ENCODE peak calls at places on chromosome 14, in ten cellular contexts. One of them, this sample, is unnamed.

GRCh38 chr14:100048786-100049185 is 16.4 kb upstream of the EVL start:
- DNase-seq in pancreas: no peak
- DNase-seq in retinal pigment epithelial cell: no peak
- DNase-seq in ovary: no peak
- DNase-seq in Daoy: peak
- DNase-seq in NCI-H748 treated with DMSO at 0.1 percent for 48 hours: no peak
- DNase-seq in progenitor cell of endocrine pancreas: no peak
- DNase-seq in H7: no peak
- DNase-seq in effector memory CD8-positive, alpha-beta T cell: no peak
- DNase-seq in CD4-positive, alpha-beta T cell: no peak
- DNase-seq in this sample: no peak

GRCh38 chr14:78950654-78951053 is 780.5 kb downstream of the NRXN3 start:
- DNase-seq in Daoy: no peak
- DNase-seq in NCI-H748 treated with DMSO at 0.1 percent for 48 hours: no peak
- DNase-seq in retinal pigment epithelial cell: peak
- DNase-seq in CD4-positive, alpha-beta T cell: no peak
- DNase-seq in ovary: no peak
- DNase-seq in progenitor cell of endocrine pancreas: no peak
- DNase-seq in H7: no peak
- DNase-seq in effector memory CD8-positive, alpha-beta T cell: no peak
- DNase-seq in pancreas: no peak
- DNase-seq in this sample: no peak

GRCh38 chr14:77654001-77654431 is 37.6 kb upstream of the SPTLC2 start:
- DNase-seq in ovary: no peak
- DNase-seq in Daoy: no peak
- DNase-seq in H7: peak
- DNase-seq in progenitor cell of endocrine pancreas: no peak
- DNase-seq in CD4-positive, alpha-beta T cell: no peak
- DNase-seq in effector memory CD8-positive, alpha-beta T cell: no peak
- DNase-seq in retinal pigment epithelial cell: no peak
- DNase-seq in NCI-H748 treated with DMSO at 0.1 percent for 48 hours: no peak
- DNase-seq in pancreas: no peak
- DNase-seq in this sample: no peak

GRCh38 chr14:92693998-92694780 is 54.2 kb downstream of the LGMN start:
- DNase-seq in retinal pigment epithelial cell: no peak
- DNase-seq in Daoy: no peak
- DNase-seq in effector memory CD8-positive, alpha-beta T cell: no peak
- DNase-seq in progenitor cell of endocrine pancreas: no peak
- DNase-seq in NCI-H748 treated with DMSO at 0.1 percent for 48 hours: no peak
- DNase-seq in ovary: no peak
- DNase-seq in CD4-positive, alpha-beta T cell: no peak
- DNase-seq in pancreas: no peak
- DNase-seq in H7: no peak
- DNase-seq in this sample: peak

GRCh38 chr14:82385043-82385442 is 851.4 kb upstream of the SEL1L start:
- DNase-seq in effector memory CD8-positive, alpha-beta T cell: no peak
- DNase-seq in Daoy: no peak
- DNase-seq in ovary: no peak
- DNase-seq in CD4-positive, alpha-beta T cell: no peak
- DNase-seq in retinal pigment epithelial cell: peak
- DNase-seq in pancreas: peak
- DNase-seq in H7: no peak
- DNase-seq in NCI-H748 treated with DMSO at 0.1 percent for 48 hours: peak
- DNase-seq in progenitor cell of endocrine pancreas: no peak
- DNase-seq in this sample: no peak

GRCh38 chr14:77439861-77440260 is 16.5 kb upstream of the NOXRED1 start:
- DNase-seq in pancreas: no peak
- DNase-seq in Daoy: no peak
- DNase-seq in CD4-positive, alpha-beta T cell: no peak
- DNase-seq in H7: no peak
- DNase-seq in retinal pigment epithelial cell: no peak
- DNase-seq in NCI-H748 treated with DMSO at 0.1 percent for 48 hours: no peak
- DNase-seq in progenitor cell of endocrine pancreas: no peak
- DNase-seq in ovary: no peak
- DNase-seq in effector memory CD8-positive, alpha-beta T cell: no peak
- DNase-seq in this sample: no peak

GRCh38 chr14:92517761-92518160 is 4.2 kb downstream of the RIN3 start:
- DNase-seq in NCI-H748 treated with DMSO at 0.1 percent for 48 hours: no peak
- DNase-seq in progenitor cell of endocrine pancreas: no peak
- DNase-seq in H7: no peak
- DNase-seq in effector memory CD8-positive, alpha-beta T cell: no peak
- DNase-seq in Daoy: no peak
- DNase-seq in ovary: no peak
- DNase-seq in CD4-positive, alpha-beta T cell: no peak
- DNase-seq in retinal pigment epithelial cell: no peak
- DNase-seq in pancreas: no peak
- DNase-seq in this sample: peak

GRCh38 chr14:98477935-98478334 is 794.1 kb downstream of the BCL11B start:
- DNase-seq in effector memory CD8-positive, alpha-beta T cell: no peak
- DNase-seq in CD4-positive, alpha-beta T cell: no peak
- DNase-seq in H7: no peak
- DNase-seq in progenitor cell of endocrine pancreas: no peak
- DNase-seq in ovary: no peak
- DNase-seq in retinal pigment epithelial cell: no peak
- DNase-seq in Daoy: peak
- DNase-seq in pancreas: no peak
- DNase-seq in NCI-H748 treated with DMSO at 0.1 percent for 48 hours: no peak
- DNase-seq in this sample: no peak

GRCh38 chr14:44995196-44995595 is 33.2 kb downstream of the TOGARAM1 start:
- DNase-seq in CD4-positive, alpha-beta T cell: no peak
- DNase-seq in Daoy: no peak
- DNase-seq in pancreas: no peak
- DNase-seq in effector memory CD8-positive, alpha-beta T cell: no peak
- DNase-seq in progenitor cell of endocrine pancreas: no peak
- DNase-seq in NCI-H748 treated with DMSO at 0.1 percent for 48 hours: no peak
- DNase-seq in H7: no peak
- DNase-seq in retinal pigment epithelial cell: no peak
- DNase-seq in ovary: no peak
- DNase-seq in this sample: no peak

GRCh38 chr14:54200726-54201125 is 196.1 kb upstream of the CDKN3 start:
- DNase-seq in pancreas: no peak
- DNase-seq in ovary: no peak
- DNase-seq in CD4-positive, alpha-beta T cell: no peak
- DNase-seq in progenitor cell of endocrine pancreas: no peak
- DNase-seq in Daoy: no peak
- DNase-seq in retinal pigment epithelial cell: no peak
- DNase-seq in NCI-H748 treated with DMSO at 0.1 percent for 48 hours: no peak
- DNase-seq in effector memory CD8-positive, alpha-beta T cell: no peak
- DNase-seq in H7: no peak
- DNase-seq in this sample: no peak

GRCh38 chr14:35963209-35963608 is 137.1 kb downstream of the BRMS1L start:
- DNase-seq in retinal pigment epithelial cell: no peak
- DNase-seq in CD4-positive, alpha-beta T cell: no peak
- DNase-seq in progenitor cell of endocrine pancreas: no peak
- DNase-seq in effector memory CD8-positive, alpha-beta T cell: no peak
- DNase-seq in H7: peak
- DNase-seq in pancreas: no peak
- DNase-seq in ovary: no peak
- DNase-seq in NCI-H748 treated with DMSO at 0.1 percent for 48 hours: peak
- DNase-seq in Daoy: peak
- DNase-seq in this sample: no peak

GRCh38 chr14:80678436-80678835 is 263.1 kb downstream of the CEP128 start:
- DNase-seq in Daoy: no peak
- DNase-seq in H7: no peak
- DNase-seq in CD4-positive, alpha-beta T cell: no peak
- DNase-seq in progenitor cell of endocrine pancreas: no peak
- DNase-seq in effector memory CD8-positive, alpha-beta T cell: no peak
- DNase-seq in pancreas: no peak
- DNase-seq in NCI-H748 treated with DMSO at 0.1 percent for 48 hours: no peak
- DNase-seq in ovary: no peak
- DNase-seq in retinal pigment epithelial cell: no peak
- DNase-seq in this sample: no peak

GRCh38 chr14:104802913-104803184 is 1.9 kb downstream of the ZBTB42 start:
- DNase-seq in CD4-positive, alpha-beta T cell: no peak
- DNase-seq in retinal pigment epithelial cell: no peak
- DNase-seq in pancreas: no peak
- DNase-seq in ovary: no peak
- DNase-seq in progenitor cell of endocrine pancreas: no peak
- DNase-seq in H7: no peak
- DNase-seq in Daoy: no peak
- DNase-seq in effector memory CD8-positive, alpha-beta T cell: no peak
- DNase-seq in NCI-H748 treated with DMSO at 0.1 percent for 48 hours: no peak
- DNase-seq in this sample: no peak

GRCh38 chr14:35164849-35165248 is 42.5 kb downstream of the PRORP start:
- DNase-seq in CD4-positive, alpha-beta T cell: no peak
- DNase-seq in effector memory CD8-positive, alpha-beta T cell: no peak
- DNase-seq in retinal pigment epithelial cell: no peak
- DNase-seq in Daoy: no peak
- DNase-seq in NCI-H748 treated with DMSO at 0.1 percent for 48 hours: no peak
- DNase-seq in H7: no peak
- DNase-seq in progenitor cell of endocrine pancreas: no peak
- DNase-seq in pancreas: no peak
- DNase-seq in ovary: no peak
- DNase-seq in this sample: no peak

GRCh38 chr14:88981948-88982347 is 157.5 kb downstream of the TTC8 start:
- DNase-seq in NCI-H748 treated with DMSO at 0.1 percent for 48 hours: no peak
- DNase-seq in Daoy: peak
- DNase-seq in pancreas: no peak
- DNase-seq in effector memory CD8-positive, alpha-beta T cell: no peak
- DNase-seq in progenitor cell of endocrine pancreas: no peak
- DNase-seq in ovary: no peak
- DNase-seq in retinal pigment epithelial cell: no peak
- DNase-seq in H7: no peak
- DNase-seq in CD4-positive, alpha-beta T cell: no peak
- DNase-seq in this sample: no peak

GRCh38 chr14:86625637-86626036 is 1095.7 kb downstream of the FLRT2 start:
- DNase-seq in pancreas: no peak
- DNase-seq in NCI-H748 treated with DMSO at 0.1 percent for 48 hours: no peak
- DNase-seq in progenitor cell of endocrine pancreas: no peak
- DNase-seq in CD4-positive, alpha-beta T cell: no peak
- DNase-seq in Daoy: no peak
- DNase-seq in retinal pigment epithelial cell: peak
- DNase-seq in ovary: no peak
- DNase-seq in effector memory CD8-positive, alpha-beta T cell: no peak
- DNase-seq in H7: no peak
- DNase-seq in this sample: no peak

GRCh38 chr14:69313176-69313575 is 53.2 kb downstream of the GALNT16 start:
- DNase-seq in pancreas: no peak
- DNase-seq in ovary: no peak
- DNase-seq in Daoy: no peak
- DNase-seq in effector memory CD8-positive, alpha-beta T cell: no peak
- DNase-seq in H7: no peak
- DNase-seq in progenitor cell of endocrine pancreas: no peak
- DNase-seq in CD4-positive, alpha-beta T cell: no peak
- DNase-seq in NCI-H748 treated with DMSO at 0.1 percent for 48 hours: no peak
- DNase-seq in retinal pigment epithelial cell: no peak
- DNase-seq in this sample: peak

GRCh38 chr14:33070474-33070873 is 131.8 kb downstream of the NPAS3 start:
- DNase-seq in H7: no peak
- DNase-seq in Daoy: no peak
- DNase-seq in effector memory CD8-positive, alpha-beta T cell: no peak
- DNase-seq in NCI-H748 treated with DMSO at 0.1 percent for 48 hours: no peak
- DNase-seq in progenitor cell of endocrine pancreas: no peak
- DNase-seq in CD4-positive, alpha-beta T cell: no peak
- DNase-seq in pancreas: no peak
- DNase-seq in ovary: no peak
- DNase-seq in retinal pigment epithelial cell: no peak
- DNase-seq in this sample: no peak

GRCh38 chr14:105448706-105449111 is 25.9 kb upstream of the CRIP2 start:
- DNase-seq in CD4-positive, alpha-beta T cell: peak
- DNase-seq in pancreas: peak
- DNase-seq in progenitor cell of endocrine pancreas: peak
- DNase-seq in retinal pigment epithelial cell: no peak
- DNase-seq in Daoy: peak
- DNase-seq in NCI-H748 treated with DMSO at 0.1 percent for 48 hours: no peak
- DNase-seq in H7: peak
- DNase-seq in ovary: no peak
- DNase-seq in effector memory CD8-positive, alpha-beta T cell: peak
- DNase-seq in this sample: peak

GRCh38 chr14:37707716-37708115 is 112.3 kb downstream of the TTC6 start:
- DNase-seq in H7: no peak
- DNase-seq in ovary: no peak
- DNase-seq in effector memory CD8-positive, alpha-beta T cell: no peak
- DNase-seq in NCI-H748 treated with DMSO at 0.1 percent for 48 hours: no peak
- DNase-seq in Daoy: no peak
- DNase-seq in retinal pigment epithelial cell: no peak
- DNase-seq in pancreas: no peak
- DNase-seq in CD4-positive, alpha-beta T cell: no peak
- DNase-seq in progenitor cell of endocrine pancreas: no peak
- DNase-seq in this sample: no peak

GRCh38 chr14:58072288-58073071 is 79.5 kb downstream of the ARMH4 start:
- DNase-seq in CD4-positive, alpha-beta T cell: peak
- DNase-seq in pancreas: peak
- DNase-seq in effector memory CD8-positive, alpha-beta T cell: peak
- DNase-seq in Daoy: peak
- DNase-seq in H7: peak
- DNase-seq in retinal pigment epithelial cell: no peak
- DNase-seq in NCI-H748 treated with DMSO at 0.1 percent for 48 hours: peak
- DNase-seq in progenitor cell of endocrine pancreas: peak
- DNase-seq in ovary: peak
- DNase-seq in this sample: no peak

GRCh38 chr14:20798318-20798717 is 4.3 kb downstream of the RNASE1 start:
- DNase-seq in effector memory CD8-positive, alpha-beta T cell: no peak
- DNase-seq in H7: no peak
- DNase-seq in retinal pigment epithelial cell: no peak
- DNase-seq in Daoy: no peak
- DNase-seq in CD4-positive, alpha-beta T cell: no peak
- DNase-seq in NCI-H748 treated with DMSO at 0.1 percent for 48 hours: no peak
- DNase-seq in progenitor cell of endocrine pancreas: no peak
- DNase-seq in pancreas: no peak
- DNase-seq in ovary: no peak
- DNase-seq in this sample: no peak

GRCh38 chr14:96126783-96127271 is 77.8 kb upstream of the BDKRB2 start:
- DNase-seq in NCI-H748 treated with DMSO at 0.1 percent for 48 hours: no peak
- DNase-seq in retinal pigment epithelial cell: no peak
- DNase-seq in Daoy: no peak
- DNase-seq in progenitor cell of endocrine pancreas: no peak
- DNase-seq in ovary: no peak
- DNase-seq in H7: no peak
- DNase-seq in CD4-positive, alpha-beta T cell: no peak
- DNase-seq in pancreas: no peak
- DNase-seq in effector memory CD8-positive, alpha-beta T cell: no peak
- DNase-seq in this sample: no peak

GRCh38 chr14:50233335-50234250 is 2.2 kb upstream of the SOS2 start:
- DNase-seq in effector memory CD8-positive, alpha-beta T cell: no peak
- DNase-seq in H7: no peak
- DNase-seq in progenitor cell of endocrine pancreas: no peak
- DNase-seq in retinal pigment epithelial cell: no peak
- DNase-seq in Daoy: no peak
- DNase-seq in ovary: no peak
- DNase-seq in CD4-positive, alpha-beta T cell: no peak
- DNase-seq in NCI-H748 treated with DMSO at 0.1 percent for 48 hours: no peak
- DNase-seq in pancreas: no peak
- DNase-seq in this sample: no peak

GRCh38 chr14:61110683-61111082 is 129.6 kb downstream of the SLC38A6 start:
- DNase-seq in NCI-H748 treated with DMSO at 0.1 percent for 48 hours: no peak
- DNase-seq in H7: no peak
- DNase-seq in effector memory CD8-positive, alpha-beta T cell: no peak
- DNase-seq in Daoy: no peak
- DNase-seq in ovary: no peak
- DNase-seq in CD4-positive, alpha-beta T cell: no peak
- DNase-seq in retinal pigment epithelial cell: no peak
- DNase-seq in progenitor cell of endocrine pancreas: no peak
- DNase-seq in pancreas: no peak
- DNase-seq in this sample: no peak

GRCh38 chr14:54366726-54367707 is 29.8 kb upstream of the CDKN3 start:
- DNase-seq in retinal pigment epithelial cell: no peak
- DNase-seq in ovary: peak
- DNase-seq in effector memory CD8-positive, alpha-beta T cell: peak
- DNase-seq in H7: no peak
- DNase-seq in pancreas: peak
- DNase-seq in progenitor cell of endocrine pancreas: no peak
- DNase-seq in NCI-H748 treated with DMSO at 0.1 percent for 48 hours: no peak
- DNase-seq in Daoy: peak
- DNase-seq in CD4-positive, alpha-beta T cell: no peak
- DNase-seq in this sample: no peak

GRCh38 chr14:65000868-65001600 is 14.3 kb downstream of the FNTB start:
- DNase-seq in Daoy: no peak
- DNase-seq in ovary: no peak
- DNase-seq in pancreas: no peak
- DNase-seq in NCI-H748 treated with DMSO at 0.1 percent for 48 hours: no peak
- DNase-seq in retinal pigment epithelial cell: no peak
- DNase-seq in H7: no peak
- DNase-seq in progenitor cell of endocrine pancreas: no peak
- DNase-seq in effector memory CD8-positive, alpha-beta T cell: no peak
- DNase-seq in CD4-positive, alpha-beta T cell: no peak
- DNase-seq in this sample: no peak

GRCh38 chr14:93749081-93749430 is 39.2 kb downstream of the PRIMA1 start:
- DNase-seq in progenitor cell of endocrine pancreas: no peak
- DNase-seq in effector memory CD8-positive, alpha-beta T cell: no peak
- DNase-seq in H7: no peak
- DNase-seq in Daoy: no peak
- DNase-seq in NCI-H748 treated with DMSO at 0.1 percent for 48 hours: no peak
- DNase-seq in CD4-positive, alpha-beta T cell: no peak
- DNase-seq in ovary: no peak
- DNase-seq in retinal pigment epithelial cell: no peak
- DNase-seq in pancreas: no peak
- DNase-seq in this sample: no peak